ENCODE peak calls at places on chromosomes 5 and 9, in four cellular contexts. C is HL-60, L is K562, I is GM12878. T is an unnamed sample.

GRCh38 chr5:32357678-32358077 is 44.9 kb upstream of the MTMR12 start:
- DNase-seq in C (no peak), L (no peak), I (no peak), T (no peak)

GRCh38 chr9:73845954-73846690 is 651.0 kb upstream of the RORB start:
- DNase-seq in C (no peak), L (no peak), I (no peak), T (no peak)

GRCh38 chr5:173314166-173314952 is 13.9 kb downstream of the STC2 start:
- DNase-seq in C (no peak), L (no peak), I (no peak), T (no peak)

GRCh38 chr5:6791031-6791577 is 77.9 kb downstream of the TENT4A start:
- DNase-seq in C (no peak), L (no peak), I (no peak), T (no peak)

GRCh38 chr9:34125681-34126206 is 754 bp downstream of the DCAF12 start:
- DNase-seq in C (no peak), L (peak), I (no peak), T (no peak)

GRCh38 chr5:178113841-178114324 is 551 bp downstream of the N4BP3 start:
- DNase-seq in C (no peak), L (peak), I (no peak), T (no peak)

GRCh38 chr5:91166040-91166807 is 216.9 kb downstream of the ARRDC3 start:
- DNase-seq in C (no peak), L (no peak), I (no peak), T (no peak)

GRCh38 chr9:68999393-69000105 is 14.4 kb downstream of the PRKACG start:
- DNase-seq in C (peak), L (peak), I (peak), T (peak)

GRCh38 chr9:112142420-112142819 is 32.7 kb downstream of the SUSD1 start:
- DNase-seq in C (no peak), L (no peak), I (no peak), T (no peak)

GRCh38 chr9:95242613-95243012 is 74.9 kb downstream of the FANCC start:
- DNase-seq in C (no peak), L (no peak), I (no peak), T (no peak)

GRCh38 chr5:139108056-139108811 is 89.9 kb downstream of the SIL1 start:
- DNase-seq in C (no peak), L (no peak), I (no peak), T (no peak)

GRCh38 chr5:171577940-171578856 is 158.8 kb downstream of the FGF18 start:
- DNase-seq in C (no peak), L (no peak), I (no peak), T (no peak)

GRCh38 chr9:72485821-72486605 is 35.4 kb upstream of the TMC1 start:
- DNase-seq in C (no peak), L (no peak), I (no peak), T (no peak)

GRCh38 chr5:177311723-177312648 is at the start of gene MXD3:
- DNase-seq in C (peak), L (peak), I (peak), T (peak)

GRCh38 chr5:150641006-150641570 is 628 bp downstream of the SYNPO start:
- DNase-seq in C (no peak), L (no peak), I (no peak), T (no peak)

GRCh38 chr5:169295241-169295747 is 5.6 kb downstream of the SLIT3 start:
- DNase-seq in C (no peak), L (no peak), I (no peak), T (no peak)

GRCh38 chr9:70590264-70590646 is 175.8 kb upstream of the KLF9 start:
- DNase-seq in C (no peak), L (no peak), I (no peak), T (no peak)

GRCh38 chr5:66113160-66113559 is 30.9 kb upstream of the SREK1 start:
- DNase-seq in C (no peak), L (no peak), I (no peak), T (no peak)

GRCh38 chr5:74415695-74416102 is 224.8 kb downstream of the ENC1 start:
- DNase-seq in C (no peak), L (peak), I (no peak), T (no peak)

GRCh38 chr9:77177143-77177893 is at the start of gene VPS13A:
- DNase-seq in C (peak), L (peak), I (peak), T (peak)

GRCh38 chr5:175616083-175616482 is 41.8 kb upstream of the HRH2 start:
- DNase-seq in C (no peak), L (no peak), I (no peak), T (no peak)

GRCh38 chr5:83313431-83313830 is 158.1 kb upstream of the VCAN start:
- DNase-seq in C (no peak), L (no peak), I (no peak), T (no peak)

GRCh38 chr5:9715891-9716335 is 85.8 kb upstream of the TAS2R1 start:
- DNase-seq in C (no peak), L (no peak), I (no peak), T (no peak)

GRCh38 chr9:38345851-38346755 is 46.4 kb upstream of the ALDH1B1 start:
- DNase-seq in C (no peak), L (no peak), I (no peak), T (no peak)

GRCh38 chr5:73987915-73988314 is 361.9 kb downstream of the ARHGEF28 start:
- DNase-seq in C (no peak), L (no peak), I (no peak), T (no peak)

GRCh38 chr5:150078802-150079654 is 7.3 kb downstream of the CSF1R start:
- DNase-seq in C (no peak), L (no peak), I (no peak), T (no peak)

GRCh38 chr5:112126982-112127381 is 292.1 kb downstream of the EPB41L4A start:
- DNase-seq in C (no peak), L (no peak), I (no peak), T (no peak)

GRCh38 chr5:126471875-126472537 is 48.8 kb downstream of the GRAMD2B start:
- DNase-seq in C (no peak), L (no peak), I (no peak), T (no peak)

GRCh38 chr5:62273691-62274090 is 32.3 kb upstream of the KIF2A start:
- DNase-seq in C (no peak), L (no peak), I (no peak), T (no peak)

GRCh38 chr9:130860458-130861316 is 25.6 kb downstream of the ABL1 start:
- DNase-seq in C (no peak), L (peak), I (no peak), T (no peak)

GRCh38 chr5:144265643-144266042 is 95.0 kb downstream of the KCTD16 start:
- DNase-seq in C (no peak), L (no peak), I (no peak), T (no peak)

GRCh38 chr5:38809388-38810359 is 36.1 kb upstream of the OSMR start:
- DNase-seq in C (peak), L (peak), I (no peak), T (peak)

GRCh38 chr5:60945760-60946253 is 802 bp downstream of the NDUFAF2 start:
- DNase-seq in C (no peak), L (peak), I (peak), T (no peak)

GRCh38 chr5:1005904-1006655 is 2.5 kb upstream of the NKD2 start:
- DNase-seq in C (no peak), L (no peak), I (no peak), T (no peak)

GRCh38 chr5:64840958-64841357 is 72.2 kb downstream of the CWC27 start:
- DNase-seq in C (no peak), L (no peak), I (no peak), T (no peak)

GRCh38 chr5:2095011-2095410 is 212.3 kb upstream of the IRX4 start:
- DNase-seq in C (no peak), L (no peak), I (no peak), T (no peak)

GRCh38 chr5:34411470-34412346 is 244.4 kb upstream of the RAI14 start:
- DNase-seq in C (no peak), L (no peak), I (no peak), T (no peak)

GRCh38 chr9:135612981-135613910 is 26.1 kb downstream of the GLT6D1 start:
- DNase-seq in C (no peak), L (no peak), I (no peak), T (no peak)

GRCh38 chr5:132389453-132390286 is 20.2 kb downstream of the SLC22A5 start:
- DNase-seq in C (no peak), L (no peak), I (no peak), T (no peak)

GRCh38 chr5:98769256-98770157 is 4.0 kb upstream of the RGMB start:
- DNase-seq in C (no peak), L (no peak), I (no peak), T (peak)

GRCh38 chr5:98767563-98767962 is 5.9 kb upstream of the RGMB start:
- DNase-seq in C (no peak), L (no peak), I (no peak), T (no peak)

GRCh38 chr5:98770158-98770910 is 3.1 kb upstream of the RGMB start:
- DNase-seq in C (peak), L (no peak), I (no peak), T (peak)

GRCh38 chr5:98769006-98769255 is 4.5 kb upstream of the RGMB start:
- DNase-seq in C (no peak), L (no peak), I (no peak), T (peak)

DNA sequence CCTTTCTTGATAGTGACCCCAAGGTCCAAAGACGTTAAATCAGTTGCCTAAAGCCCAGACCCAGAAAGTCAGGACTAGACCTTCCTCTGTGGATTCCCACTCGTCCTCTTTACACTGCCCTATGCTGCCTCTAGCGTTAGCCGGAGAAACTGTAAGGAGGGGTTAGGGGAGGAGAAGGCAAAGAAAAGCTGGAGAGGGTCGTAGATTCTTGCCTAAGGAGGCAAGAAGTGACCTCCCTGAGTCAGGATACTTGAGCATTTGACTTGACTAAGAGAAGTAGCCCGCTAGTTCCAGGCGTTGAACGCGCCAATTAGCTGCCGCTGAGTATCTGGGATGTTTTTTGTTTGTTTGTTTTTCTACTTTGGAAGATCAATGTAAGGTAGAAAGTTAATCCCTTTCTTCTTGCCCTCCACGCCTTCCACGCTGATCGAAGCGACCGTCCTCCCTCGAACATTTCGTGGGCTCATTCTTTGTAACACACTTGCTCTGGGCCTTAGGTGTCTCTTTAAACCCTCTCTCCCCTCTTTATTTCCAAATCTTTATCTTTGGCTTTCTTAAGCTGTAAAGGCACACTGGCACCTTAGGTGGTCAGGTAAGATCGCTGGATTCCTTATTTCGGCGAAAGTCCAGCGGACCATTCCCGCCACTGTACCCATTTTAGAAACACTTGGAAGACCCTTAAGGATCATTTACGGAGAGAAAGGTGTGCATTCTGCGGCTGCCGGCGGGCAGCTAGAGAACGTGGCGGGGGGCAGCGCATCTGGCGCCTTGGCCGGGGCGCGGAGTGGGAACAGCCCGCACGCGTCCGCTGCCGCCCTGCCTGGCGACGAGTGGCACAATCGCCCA is 5.1 kb upstream of the RGMB start:
- DNase-seq in C (no peak), L (peak), I (no peak), T (peak)
- TF ChIP-seq SPI1 in C (no peak), L (no peak), I (no peak), T (no peak)

GRCh38 chr5:42811591-42812392 is at the start of gene SELENOP:
- DNase-seq in C (no peak), L (peak), I (peak), T (no peak)

GRCh38 chr5:42807722-42808447 is 3.8 kb downstream of the SELENOP start:
- DNase-seq in C (no peak), L (peak), I (no peak), T (no peak)

GRCh38 chr5:42810905-42811590 is 644 bp downstream of the SELENOP start:
- DNase-seq in C (no peak), L (no peak), I (no peak), T (no peak)

GRCh38 chr5:42806701-42807262 is 4.9 kb downstream of the SELENOP start:
- DNase-seq in C (no peak), L (no peak), I (no peak), T (no peak)

DNA sequence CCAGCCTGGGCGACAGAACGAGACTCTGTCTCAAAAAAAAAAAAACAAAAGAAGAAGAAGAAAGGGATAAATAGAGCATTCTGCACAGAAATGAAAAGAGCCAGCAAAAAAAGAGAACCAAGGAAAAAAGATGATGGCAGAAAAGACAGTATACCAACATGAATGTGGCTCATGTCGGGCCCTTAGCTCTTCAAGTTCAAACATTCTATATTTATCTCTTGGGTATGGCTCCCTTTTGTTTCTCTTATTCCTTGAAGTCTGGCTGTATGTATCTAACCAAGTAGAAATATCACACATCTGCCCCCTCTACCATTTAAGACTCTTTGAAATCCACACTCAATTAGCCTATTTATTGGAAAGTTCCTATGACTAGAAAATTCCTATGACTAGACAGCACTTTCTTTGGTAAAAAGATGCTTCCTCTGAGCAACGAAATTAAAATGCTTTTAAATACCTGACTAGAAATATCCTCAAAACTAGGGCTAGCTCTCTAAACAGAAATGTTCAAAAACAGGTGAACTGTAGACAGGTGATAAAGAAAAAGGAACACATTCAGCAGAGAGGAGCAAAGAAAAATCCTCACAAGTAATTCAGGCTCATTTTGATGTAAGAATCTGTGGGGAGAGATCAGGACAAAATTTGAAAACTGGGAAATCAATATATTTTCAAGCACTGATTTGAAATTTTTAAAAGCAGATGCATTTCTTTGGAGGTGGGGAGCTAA is 2.6 kb downstream of the SELENOP start:
- DNase-seq in C (no peak), L (no peak), I (no peak), T (no peak)
- TF ChIP-seq POLR2AphosphoS5 in C (no peak), L (no peak), I (no peak), T (no peak)

GRCh38 chr9:132575005-132575609 is 7.3 kb upstream of the BARHL1 start:
- DNase-seq in C (peak), L (peak), I (no peak), T (peak)
- TF ChIP-seq SPI1 in C (no peak), L (no peak), I (no peak), T (no peak)

DNA sequence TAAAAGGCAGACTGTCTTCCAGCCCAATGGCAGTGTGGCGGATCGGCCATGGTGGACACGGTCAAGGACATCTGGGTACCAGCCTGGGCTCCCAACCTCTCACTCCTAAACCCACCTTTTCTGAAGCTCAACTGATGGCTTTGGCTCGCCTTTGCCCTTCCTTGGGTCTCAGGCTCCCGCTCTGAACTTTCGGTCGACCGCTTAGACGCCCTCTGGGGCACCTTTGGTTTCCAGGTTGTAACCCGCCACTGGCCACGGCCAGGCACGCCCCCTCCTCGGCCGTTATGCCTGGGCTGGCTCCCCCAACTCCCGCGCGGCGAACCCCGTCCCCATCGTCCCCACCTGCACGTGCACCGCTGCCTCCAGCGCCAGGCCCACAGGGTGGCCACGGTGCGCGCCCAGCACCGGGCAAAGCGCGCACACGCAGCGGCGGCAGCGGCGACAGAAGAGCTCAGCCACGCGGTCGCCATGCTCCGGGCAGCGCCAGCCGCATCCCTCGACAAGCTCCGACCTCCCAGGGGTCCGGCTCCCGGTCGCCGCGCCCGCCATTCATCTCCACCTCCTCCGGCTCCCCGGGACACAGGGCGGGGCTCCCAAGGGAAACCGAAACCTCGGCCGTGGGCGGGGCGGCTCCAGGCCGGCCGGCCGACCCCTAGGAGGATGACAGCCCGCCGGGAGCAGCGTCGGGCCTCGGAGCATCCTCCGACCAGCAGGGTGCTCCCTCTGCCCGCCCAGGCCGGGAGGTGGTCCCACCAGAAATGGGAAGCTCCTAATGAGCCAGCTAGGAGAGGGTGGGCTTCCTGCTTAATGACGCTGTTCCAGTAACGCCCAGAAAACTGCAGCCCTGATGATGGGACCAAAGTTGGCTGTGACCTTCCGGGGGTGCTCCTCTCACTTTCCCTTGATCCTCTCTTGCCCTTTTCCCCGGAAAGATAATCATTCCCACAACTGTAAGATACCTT is at the start of gene TRIM14:
- DNase-seq in C (peak), L (peak), I (no peak), T (peak)
- TF ChIP-seq POLR2AphosphoS5 in C (peak), L (no peak), I (peak), T (no peak)

GRCh38 chr9:117729375-117729774 is 25.2 kb downstream of the TLR4 start:
- DNase-seq in C (no peak), L (no peak), I (no peak), T (no peak)

GRCh38 chr9:117734523-117735314 is 30.5 kb downstream of the TLR4 start:
- DNase-seq in C (no peak), L (no peak), I (no peak), T (no peak)

GRCh38 chr9:117732494-117732893 is 28.3 kb downstream of the TLR4 start:
- DNase-seq in C (no peak), L (no peak), I (no peak), T (no peak)

GRCh38 chr9:117734082-117734481 is 29.9 kb downstream of the TLR4 start:
- DNase-seq in C (no peak), L (no peak), I (no peak), T (no peak)

GRCh38 chr9:117733465-117733864 is 29.3 kb downstream of the TLR4 start:
- DNase-seq in C (no peak), L (no peak), I (no peak), T (no peak)
- TF ChIP-seq SPI1 in C (no peak), L (no peak), I (no peak), T (no peak)

GRCh38 chr5:51345106-51345505 is 38.1 kb upstream of the ISL1 start:
- DNase-seq in C (no peak), L (no peak), I (no peak), T (no peak)

GRCh38 chr5:51347157-51347556 is 36.1 kb upstream of the ISL1 start:
- DNase-seq in C (no peak), L (no peak), I (no peak), T (no peak)

DNA sequence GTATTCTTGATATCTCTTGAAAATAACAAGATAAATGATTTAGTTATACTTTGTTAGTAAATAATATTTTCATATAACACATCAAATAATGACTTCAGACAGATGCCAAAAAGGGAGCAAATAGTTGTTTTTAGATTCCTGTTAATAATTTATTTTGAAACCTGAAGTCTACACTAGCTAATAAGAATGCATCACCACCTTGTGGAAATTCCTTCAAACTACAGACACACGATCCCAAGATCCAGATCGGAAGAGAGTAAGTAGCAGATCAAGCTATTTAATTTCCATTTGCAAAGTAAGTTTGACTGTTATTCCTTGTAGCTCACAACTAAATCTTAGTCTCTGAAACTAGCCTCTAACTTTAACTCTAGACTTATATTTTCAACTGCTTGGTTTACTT is 35.5 kb upstream of the ISL1 start:
- DNase-seq in C (no peak), L (no peak), I (no peak), T (no peak)
- TF ChIP-seq POLR2AphosphoS5 in C (no peak), L (no peak), I (no peak), T (no peak)

DNA sequence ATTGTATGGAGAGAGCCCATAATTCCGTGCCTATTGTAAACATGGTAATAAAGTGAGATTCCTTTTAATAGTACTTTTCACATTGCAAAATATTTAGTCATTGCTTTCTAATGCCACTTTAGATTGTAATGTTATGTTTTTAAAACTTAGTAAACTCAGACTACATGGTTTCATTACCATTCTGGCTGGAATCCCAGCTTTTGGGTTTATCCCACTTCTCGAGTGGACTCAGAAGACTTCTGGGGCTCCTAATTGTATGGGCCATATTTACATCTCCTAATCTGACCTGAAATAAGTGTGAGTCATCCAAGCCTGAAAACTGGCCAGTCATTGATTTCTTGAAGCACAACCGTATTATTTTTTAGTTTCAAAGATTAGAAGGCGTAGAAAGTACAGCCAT is 217.5 kb downstream of the CAAP1 start:
- DNase-seq in C (no peak), L (no peak), I (no peak), T (no peak)
- TF ChIP-seq SPI1 in C (no peak), L (no peak), I (no peak), T (no peak)

T was measured in GM12891.